ENCODE peak calls at places on chromosomes 16 and 17, in five cellular contexts. O, B, G, H and Y are unnamed samples.

GRCh38 chr16:31696968-31697743 is 169.5 kb downstream of the AHSP start:
- DNase-seq in O (no peak), B (peak; percentile 59), G (no peak), H (no peak), Y (peak; percentile 69)

GRCh38 chr16:11476676-11477075 is 110.0 kb downstream of the LITAF start:
- DNase-seq in O (no peak), B (no peak), G (no peak), H (no peak), Y (no peak)

GRCh38 chr16:57532251-57532625 is 4.1 kb downstream of the CCDC102A start:
- DNase-seq in O (no peak), B (no peak), G (peak; percentile 81), H (peak; percentile 22), Y (peak; percentile 50)

GRCh38 chr17:36529121-36529520 is 5.5 kb downstream of the MYO19 start:
- DNase-seq in O (no peak), B (peak; percentile 16), G (no peak), H (no peak), Y (no peak)

GRCh38 chr16:17519556-17519955 is 48.8 kb upstream of the XYLT1 start:
- DNase-seq in O (no peak), B (no peak), G (no peak), H (no peak), Y (no peak)

GRCh38 chr16:13298676-13299075 is 397.3 kb downstream of the SHISA9 start:
- DNase-seq in O (no peak), B (no peak), G (no peak), H (no peak), Y (no peak)

GRCh38 chr17:59378621-59379194 is 47.3 kb downstream of the YPEL2 start:
- DNase-seq in O (no peak), B (peak; percentile 83), G (no peak), H (no peak), Y (no peak)

GRCh38 chr17:31537558-31537957 is 146.1 kb downstream of the RAB11FIP4 start:
- DNase-seq in O (no peak), B (peak; percentile 49), G (no peak), H (peak; percentile 80), Y (peak; percentile 87)

GRCh38 chr16:10269632-10270031 is 87.4 kb upstream of the GRIN2A start:
- DNase-seq in O (no peak), B (no peak), G (peak; percentile 3), H (no peak), Y (no peak)

GRCh38 chr16:12095275-12096161 is 119.0 kb downstream of the SNX29 start:
- DNase-seq in O (peak; percentile 17), B (peak; percentile 73), G (peak; percentile 91), H (peak; percentile 70), Y (peak; percentile 8)

GRCh38 chr16:2514333-2515179 is 804 bp downstream of the ATP6V0C start:
- DNase-seq in O (no peak), B (no peak), G (no peak), H (peak; percentile 43), Y (no peak)

GRCh38 chr17:58335779-58336455 is 7.3 kb upstream of the TSPOAP1 start:
- DNase-seq in O (no peak), B (no peak), G (no peak), H (peak; percentile 53), Y (no peak)

GRCh38 chr16:11783319-11784047 is 13.6 kb downstream of the ZC3H7A start:
- DNase-seq in O (no peak), B (peak; percentile 67), G (no peak), H (no peak), Y (no peak)

GRCh38 chr17:71628306-71628705 is 492.5 kb upstream of the SOX9 start:
- DNase-seq in O (no peak), B (no peak), G (no peak), H (no peak), Y (no peak)

GRCh38 chr16:68345351-68345810 is 34.6 kb downstream of the PRMT7 start:
- DNase-seq in O (no peak), B (no peak), G (no peak), H (no peak), Y (no peak)

GRCh38 chr17:36705651-36706436 is 104.5 kb downstream of the MRM1 start:
- DNase-seq in O (no peak), B (peak; percentile 44), G (no peak), H (peak; percentile 46), Y (no peak)

GRCh38 chr17:1434150-1434549 is 21.9 kb downstream of the CRK start:
- DNase-seq in O (no peak), B (peak; percentile 45), G (no peak), H (no peak), Y (peak; percentile 70)

GRCh38 chr16:22235839-22236745 is 30.0 kb downstream of the EEF2K start:
- DNase-seq in O (no peak), B (peak; percentile 48), G (no peak), H (no peak), Y (no peak)

GRCh38 chr16:85178596-85178995 is 66.3 kb upstream of the CIBAR2 start:
- DNase-seq in O (no peak), B (no peak), G (no peak), H (no peak), Y (no peak)

GRCh38 chr16:65889533-65889966 is 476.9 kb upstream of the CDH5 start:
- DNase-seq in O (no peak), B (peak; percentile 7), G (no peak), H (no peak), Y (peak; percentile 69)

GRCh38 chr17:17971431-17972125 is 622 bp downstream of the TOM1L2 start:
- DNase-seq in O (no peak), B (peak; percentile 41), G (peak; percentile 90), H (peak; percentile 47), Y (no peak)

GRCh38 chr16:28172331-28172730 is 39.4 kb downstream of the XPO6 start:
- DNase-seq in O (no peak), B (no peak), G (no peak), H (no peak), Y (no peak)

GRCh38 chr17:66726371-66726770 is 108.5 kb upstream of the CACNG5 start:
- DNase-seq in O (no peak), B (no peak), G (peak; percentile 72), H (no peak), Y (no peak)

GRCh38 chr16:8644513-8645140 is 23.1 kb downstream of the METTL22 start:
- DNase-seq in O (no peak), B (no peak), G (no peak), H (peak; percentile 30), Y (no peak)

GRCh38 chr17:48046296-48046695 is 1.9 kb upstream of the NFE2L1 start:
- DNase-seq in O (no peak), B (no peak), G (no peak), H (no peak), Y (no peak)

GRCh38 chr16:70396209-70396904 is 42.5 kb downstream of the ST3GAL2 start:
- DNase-seq in O (no peak), B (no peak), G (no peak), H (no peak), Y (no peak)

GRCh38 chr17:15740570-15741120 is 8.6 kb downstream of the TBC1D26 start:
- DNase-seq in O (no peak), B (no peak), G (no peak), H (no peak), Y (no peak)

GRCh38 chr17:51250314-51250840 is 9.5 kb downstream of the MBTD1 start:
- DNase-seq in O (no peak), B (no peak), G (no peak), H (no peak), Y (no peak)

GRCh38 chr17:67821871-67822367 is 3.4 kb upstream of the BPTF start:
- DNase-seq in O (no peak), B (no peak), G (peak; percentile 63), H (no peak), Y (no peak)

GRCh38 chr16:53664724-53665345 is 38.8 kb downstream of the RPGRIP1L start:
- DNase-seq in O (no peak), B (peak; percentile 91), G (no peak), H (no peak), Y (no peak)

GRCh38 chr17:12421646-12422306 is 243.9 kb upstream of the MYOCD start:
- DNase-seq in O (no peak), B (no peak), G (no peak), H (no peak), Y (no peak)

GRCh38 chr16:67264277-67264676 is 15.1 kb upstream of the PLEKHG4 start:
- DNase-seq in O (no peak), B (no peak), G (no peak), H (no peak), Y (no peak)
- TF ChIP-seq CTCF in O (peak; percentile 52), B (peak; percentile 21), G (no peak), H (no peak), Y (no peak)

DNA sequence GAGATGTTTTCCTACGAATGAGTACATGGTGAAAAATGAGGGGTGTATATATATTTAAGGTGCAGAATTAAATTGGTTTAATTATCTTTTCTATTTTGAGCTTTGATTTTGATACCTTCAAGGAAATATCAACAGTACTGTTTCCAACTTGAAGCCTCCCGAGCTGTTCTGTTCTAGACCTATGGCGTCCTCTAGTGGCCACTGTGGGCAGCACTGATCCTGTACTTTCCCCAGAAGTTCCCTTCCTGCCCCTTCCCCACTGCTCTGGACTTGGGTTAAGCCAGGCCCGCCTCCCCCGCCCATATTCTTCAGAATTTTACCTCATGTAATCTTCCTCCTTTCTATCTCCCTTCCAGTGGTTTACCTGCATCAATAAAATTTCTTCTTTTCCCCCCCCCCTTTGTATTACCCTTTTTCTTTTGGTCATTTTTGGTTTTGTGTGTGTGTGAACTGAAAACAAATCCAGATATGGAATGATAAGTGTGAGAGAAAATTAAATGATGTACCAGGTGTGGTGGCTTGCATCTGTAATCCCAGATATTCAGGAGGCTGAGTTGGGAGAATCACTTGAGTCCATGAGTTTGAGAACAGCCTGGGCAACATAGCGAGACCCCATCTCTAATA is 1643.5 kb downstream of the TP53TG3F start:
- DNase-seq in O (no peak), B (no peak), G (no peak), H (no peak), Y (peak; percentile 21)
- TF ChIP-seq CTCF in O (peak; percentile 37), B (no peak), G (no peak), H (no peak), Y (peak; percentile 94)

GRCh38 chr16:6076631-6077030 is 979.0 kb upstream of the EEF2KMT start:
- DNase-seq in O (no peak), B (no peak), G (no peak), H (no peak), Y (no peak)

GRCh38 chr16:6081320-6081976 is 983.9 kb upstream of the EEF2KMT start:
- DNase-seq in O (peak; percentile 15), B (no peak), G (no peak), H (no peak), Y (no peak)
- TF ChIP-seq CTCF in O (peak; percentile 85), B (peak; percentile 9), G (no peak), H (no peak), Y (peak; percentile 76)

GRCh38 chr17:41848788-41849187 is 11.2 kb downstream of the KLHL10 start:
- DNase-seq in O (no peak), B (no peak), G (no peak), H (no peak), Y (no peak)
- TF ChIP-seq CTCF in O (no peak), B (no peak), G (no peak), H (no peak), Y (no peak)